ENCODE peak calls at places on chromosomes 11 and 22, in nine cellular contexts. A, X, H, Q, R, D, Y, O and Z are unnamed samples.

GRCh38 chr11:95991545-95991944 is 67.6 kb upstream of the MTMR2 start:
- DNase-seq in A (no peak), X (no peak), H (no peak), Q (no peak), R (no peak), D (peak; percentile 60), Y (no peak), O (no peak), Z (no peak)

GRCh38 chr11:134047586-134047999 is 21.3 kb upstream of the JAM3 start:
- DNase-seq in A (peak; percentile 95), X (no peak), H (no peak), Q (peak; percentile 48), R (peak; percentile 81), D (peak; percentile 73), Y (peak; percentile 98), O (peak; percentile 89), Z (peak; percentile 92)

GRCh38 chr11:30365793-30366517 is 43.1 kb downstream of the ARL14EP start:
- DNase-seq in A (no peak), X (no peak), H (no peak), Q (no peak), R (no peak), D (no peak), Y (no peak), O (no peak), Z (no peak)

GRCh38 chr22:45225732-45226560 is 14.7 kb downstream of the KIAA0930 start:
- DNase-seq in A (peak; percentile 75), X (no peak), H (no peak), Q (no peak), R (no peak), D (no peak), Y (no peak), O (no peak), Z (peak; percentile 73)

GRCh38 chr11:76889414-76889975 is 28.8 kb downstream of the ACER3 start:
- DNase-seq in A (no peak), X (no peak), H (no peak), Q (no peak), R (no peak), D (no peak), Y (no peak), O (no peak), Z (no peak)

GRCh38 chr22:28976588-28976987 is 85.0 kb downstream of the C22orf31 start:
- DNase-seq in A (no peak), X (no peak), H (no peak), Q (no peak), R (no peak), D (peak; percentile 84), Y (no peak), O (no peak), Z (no peak)

GRCh38 chr22:19994851-19995610 is 21.6 kb downstream of the ARVCF start:
- DNase-seq in A (no peak), X (no peak), H (no peak), Q (no peak), R (no peak), D (peak; percentile 71), Y (no peak), O (peak; percentile 6), Z (no peak)

GRCh38 chr11:65354265-65355012 is at the start of gene TIGD3:
- DNase-seq in A (peak; percentile 100), X (peak; percentile 99), H (peak; percentile 99), Q (peak; percentile 98), R (peak; percentile 99), D (peak; percentile 79), Y (peak; percentile 99), O (peak; percentile 98), Z (peak; percentile 99)

GRCh38 chr11:33133761-33134160 is 27.5 kb downstream of the CSTF3 start:
- DNase-seq in A (no peak), X (no peak), H (no peak), Q (no peak), R (no peak), D (no peak), Y (no peak), O (no peak), Z (no peak)

GRCh38 chr11:33128739-33129138 is 32.5 kb downstream of the CSTF3 start:
- DNase-seq in A (no peak), X (no peak), H (no peak), Q (no peak), R (no peak), D (no peak), Y (no peak), O (no peak), Z (no peak)

GRCh38 chr11:33135216-33135615 is 26.1 kb downstream of the CSTF3 start:
- DNase-seq in A (no peak), X (no peak), H (no peak), Q (no peak), R (no peak), D (peak; percentile 76), Y (no peak), O (no peak), Z (no peak)

GRCh38 chr11:33135768-33136443 is 25.4 kb downstream of the CSTF3 start:
- DNase-seq in A (no peak), X (no peak), H (no peak), Q (no peak), R (no peak), D (no peak), Y (no peak), O (no peak), Z (no peak)

DNA sequence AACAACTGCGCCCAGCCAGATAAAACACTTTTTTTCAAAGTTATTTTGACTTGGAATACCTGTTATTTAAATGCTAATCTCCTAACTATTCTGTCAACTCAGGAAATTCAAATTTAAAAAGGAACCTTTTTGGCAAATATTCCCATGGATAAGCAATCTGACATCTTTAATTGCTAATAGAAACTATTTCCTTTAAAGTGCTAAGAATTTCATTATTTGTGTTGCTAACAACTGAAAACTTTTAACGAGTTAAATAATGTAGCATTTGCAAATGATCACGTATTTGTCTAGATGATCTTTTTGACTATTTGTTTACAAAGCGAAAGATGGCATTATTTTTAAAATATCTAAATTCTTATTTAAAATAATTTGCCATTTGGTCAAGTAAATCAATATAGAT is 28.8 kb downstream of the CSTF3 start:
- DNase-seq in A (no peak), X (no peak), H (no peak), Q (no peak), R (no peak), D (no peak), Y (no peak), O (no peak), Z (no peak)
- H3K27ac ChIP-seq in A (no peak overlapping the region), X (no peak overlapping the region), H (no peak overlapping the region), Q (no peak overlapping the region), R (no peak overlapping the region), D (no peak overlapping the region), Y (no peak overlapping the region), O (no peak overlapping the region), Z (no peak overlapping the region)

DNA sequence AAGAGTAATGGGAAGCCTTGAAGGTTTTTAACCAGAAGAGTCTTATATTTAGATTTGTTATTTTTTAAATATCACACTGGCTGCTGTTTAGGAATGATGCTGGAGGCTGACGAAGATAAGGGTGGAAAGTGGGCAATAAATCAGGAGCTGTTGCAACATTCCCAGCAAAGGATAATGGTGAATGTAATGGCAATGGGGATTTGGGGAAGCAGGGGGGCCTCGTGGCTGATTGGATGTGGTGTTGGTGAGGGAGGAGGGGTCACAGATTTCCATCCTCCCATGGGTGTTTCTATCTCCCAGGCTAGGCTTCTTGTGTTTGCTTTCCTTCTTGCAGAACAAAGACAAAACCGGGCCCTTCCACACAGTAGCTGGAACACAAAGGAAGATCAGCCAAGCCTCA is 80.8 kb downstream of the PIWIL4 start:
- DNase-seq in A (no peak), X (no peak), H (peak; percentile 40), Q (no peak), R (peak; percentile 48), D (no peak), Y (no peak), O (peak; percentile 54), Z (peak; percentile 86)
- H3K27ac ChIP-seq in A (no peak overlapping the region), X (no peak overlapping the region), H (no peak overlapping the region), Q (no peak overlapping the region), R (peak overlapping the region; percentile 63), D (no peak overlapping the region), Y (no peak overlapping the region), O (no peak overlapping the region), Z (no peak overlapping the region)

GRCh38 chr11:61851128-61851899 is 23.2 kb downstream of the FADS2 start:
- DNase-seq in A (no peak), X (no peak), H (no peak), Q (peak; percentile 53), R (peak; percentile 72), D (no peak), Y (no peak), O (no peak), Z (peak; percentile 90)
- H3K27ac ChIP-seq in A (peak overlapping the region; percentile 31), X (no peak overlapping the region), H (no peak overlapping the region), Q (no peak overlapping the region), R (peak overlapping the region; percentile 78), D (no peak overlapping the region), Y (peak overlapping the region; percentile 46), O (no peak overlapping the region), Z (peak overlapping the region; percentile 24)

GRCh38 chr11:93492464-93493251 is 50.5 kb downstream of the SMCO4 start:
- DNase-seq in A (no peak), X (no peak), H (no peak), Q (no peak), R (no peak), D (no peak), Y (no peak), O (no peak), Z (no peak)
- H3K27ac ChIP-seq in A (no peak overlapping the region), X (no peak overlapping the region), H (no peak overlapping the region), Q (peak overlapping the region; percentile 27), R (no peak overlapping the region), D (no peak overlapping the region), Y (no peak overlapping the region), O (no peak overlapping the region), Z (no peak overlapping the region)

GRCh38 chr11:57798905-57799559 is 37.4 kb downstream of the CTNND1 start:
- DNase-seq in A (no peak), X (no peak), H (no peak), Q (no peak), R (no peak), D (peak; percentile 68), Y (no peak), O (peak; percentile 45), Z (no peak)
- H3K27ac ChIP-seq in A (no peak overlapping the region), X (peak overlapping the region; percentile 49), H (peak overlapping the region; percentile 63), Q (peak overlapping the region; percentile 73), R (peak overlapping the region; percentile 84), D (no peak overlapping the region), Y (peak overlapping the region; percentile 35), O (no peak overlapping the region), Z (peak overlapping the region; percentile 84)